ENCODE peak calls at places on chromosomes 12 and 14, in nine cellular contexts. T, A, U, D, G, E, S, Z and V are unnamed samples. For H3K4me1, the result is how much of the 10 kb centered on the place peaks cover.

GRCh38 chr12:113327000-113327399 is 7.9 kb downstream of the SLC8B1 start:
- DNase-seq in G (no peak), Z (no peak), D (no peak), U (no peak), T (no peak), S (no peak), E (peak), A (no peak), V (no peak)

GRCh38 chr12:5013206-5013830 is 30.4 kb upstream of the KCNA5 start:
- DNase-seq in G (no peak), A (no peak), D (no peak), T (no peak), Z (no peak), U (no peak), E (no peak), S (no peak), V (no peak)

GRCh38 chr12:31524791-31525495 is 66.0 kb downstream of the DENND5B start:
- DNase-seq in T (no peak), G (no peak), E (no peak), U (peak), A (no peak), D (no peak), Z (no peak), S (no peak), V (no peak)

GRCh38 chr14:74980746-74981661 is 21.7 kb upstream of the EIF2B2 start:
- DNase-seq in S (no peak), T (no peak), E (peak), U (no peak), Z (peak), A (no peak), D (peak), G (no peak), V (no peak)

GRCh38 chr12:121388421-121388981 is 11.4 kb upstream of the RNF34 start:
- DNase-seq in T (no peak), D (no peak), E (no peak), Z (no peak), S (no peak), G (no peak), U (no peak), A (no peak), V (no peak)

GRCh38 chr14:84234281-84234680 is 1295.7 kb upstream of the FLRT2 start:
- DNase-seq in A (no peak), G (no peak), D (no peak), U (no peak), S (no peak), Z (no peak), T (no peak), E (no peak), V (no peak)

GRCh38 chr12:116106870-116107269 is 170.6 kb downstream of the MED13L start:
- DNase-seq in D (no peak), T (no peak), G (no peak), U (no peak), E (no peak), A (no peak), S (no peak), Z (no peak), V (no peak)

GRCh38 chr14:65414961-65415589 is 2.5 kb downstream of the FUT8 start:
- DNase-seq in A (peak), Z (no peak), U (no peak), E (no peak), D (peak), T (no peak), G (no peak), S (no peak), V (peak)

GRCh38 chr14:20184181-20184580 is 6.5 kb upstream of the OR11G2 start:
- DNase-seq in Z (no peak), T (no peak), U (no peak), G (no peak), E (no peak), D (no peak), A (no peak), S (no peak), V (no peak)

GRCh38 chr12:6569312-6569711 is 1.2 kb upstream of the NOP2 start:
- DNase-seq in Z (no peak), S (no peak), E (no peak), T (no peak), U (no peak), A (no peak), D (no peak), G (no peak), V (no peak)

GRCh38 chr14:64680675-64681060 is 23.6 kb upstream of the PLEKHG3 start:
- DNase-seq in Z (no peak), G (no peak), U (no peak), E (no peak), D (no peak), S (no peak), A (no peak), T (no peak), V (no peak)

GRCh38 chr12:127273621-127274020 is 993.3 kb upstream of the TMEM132C start:
- DNase-seq in D (no peak), U (no peak), A (no peak), Z (no peak), T (no peak), S (no peak), G (no peak), E (no peak), V (no peak)

GRCh38 chr12:90102957-90103652 is 394.5 kb upstream of the ATP2B1 start:
- DNase-seq in U (peak), Z (no peak), G (no peak), S (peak), E (no peak), D (peak), T (no peak), A (peak), V (peak)

GRCh38 chr12:95802482-95803264 is 12.1 kb upstream of the NTN4 start:
- DNase-seq in U (peak), Z (no peak), S (no peak), A (no peak), D (no peak), T (no peak), E (no peak), G (no peak), V (no peak)

GRCh38 chr14:81384900-81385299 is 15.2 kb downstream of the STON2 start:
- DNase-seq in S (no peak), A (no peak), D (peak), T (no peak), Z (no peak), U (no peak), E (no peak), G (no peak), V (no peak)

GRCh38 chr12:109961612-109962011 is 34.6 kb downstream of the GIT2 start:
- DNase-seq in S (no peak), Z (no peak), D (no peak), A (no peak), U (no peak), E (no peak), G (no peak), T (no peak), V (no peak)

GRCh38 chr12:103495783-103496456 is at the start of gene C12orf42:
- DNase-seq in U (peak), D (peak), E (no peak), T (peak), S (no peak), Z (peak), A (peak), G (no peak), V (peak)

GRCh38 chr12:71760471-71760870 is 5.8 kb downstream of the RAB21 start:
- DNase-seq in Z (no peak), A (no peak), D (no peak), U (no peak), S (no peak), E (no peak), G (no peak), T (no peak), V (no peak)

GRCh38 chr12:109930028-109930800 is 30.1 kb downstream of the TCHP start:
- DNase-seq in T (no peak), D (no peak), Z (no peak), U (no peak), E (no peak), A (no peak), S (no peak), G (no peak), V (no peak)

DNA sequence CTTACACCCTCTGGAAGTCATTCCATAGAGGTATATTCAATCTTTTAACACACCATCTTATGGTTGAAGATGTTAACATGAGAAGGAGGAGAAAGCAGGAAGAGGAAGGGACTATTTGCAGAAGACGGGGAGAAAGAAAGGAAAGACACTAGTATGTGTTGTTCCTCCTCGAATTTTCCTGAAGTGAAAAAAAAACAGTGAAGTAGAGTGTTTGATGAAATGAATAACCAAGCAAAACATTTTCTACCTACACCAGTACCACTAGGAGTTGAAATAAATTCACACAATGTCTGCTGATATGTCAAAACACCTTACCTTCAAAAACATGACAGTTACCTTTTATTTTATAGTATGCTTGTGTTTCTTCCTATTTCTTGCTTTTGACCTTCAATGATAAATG is 1.4 kb upstream of the CNOT2 start:
- DNase-seq in Z (no peak), G (no peak), T (no peak), E (no peak), S (no peak), D (no peak), A (no peak), U (no peak), V (no peak)
- H3K4me3 ChIP-seq in Z (peak), G (peak), T (peak), E (peak), S (peak), D (peak), A (peak), U (peak), V (peak)

GRCh38 chr12:120316798-120317257 is 10.8 kb downstream of the PLA2G1B start:
- DNase-seq in T (no peak), U (no peak), D (no peak), G (no peak), Z (peak), S (no peak), E (no peak), A (no peak), V (no peak)

GRCh38 chr12:120317258-120318105 is 10.1 kb downstream of the PLA2G1B start:
- DNase-seq in S (peak), E (peak), T (peak), D (peak), G (peak), U (peak), Z (peak), A (peak), V (peak)

GRCh38 chr12:120324841-120325417 is 2.6 kb downstream of the PLA2G1B start:
- DNase-seq in S (no peak), A (no peak), G (no peak), T (peak), U (no peak), D (no peak), E (no peak), Z (no peak), V (no peak)

GRCh38 chr12:120323772-120324171 is 3.8 kb downstream of the PLA2G1B start:
- DNase-seq in Z (no peak), G (no peak), E (no peak), D (no peak), U (no peak), S (no peak), A (no peak), T (no peak), V (no peak)

GRCh38 chr12:120321382-120322202 is 6.0 kb downstream of the PLA2G1B start:
- DNase-seq in S (no peak), E (no peak), G (no peak), D (no peak), T (no peak), Z (no peak), U (no peak), A (no peak), V (no peak)
- H3K4me1 ChIP-seq in S (under half), E (under half), G (under half), D (under half), T (under half), Z (under half), U (under half), A (under half), V (under half)

GRCh38 chr14:32920696-32921276 is 17.9 kb upstream of the NPAS3 start:
- DNase-seq in D (no peak), U (no peak), E (no peak), S (no peak), A (no peak), T (no peak), G (no peak), Z (no peak), V (no peak)
- H3K4me3 ChIP-seq in D (no peak), U (no peak), E (no peak), S (no peak), A (no peak), T (no peak), G (no peak), Z (no peak), V (no peak)

DNA sequence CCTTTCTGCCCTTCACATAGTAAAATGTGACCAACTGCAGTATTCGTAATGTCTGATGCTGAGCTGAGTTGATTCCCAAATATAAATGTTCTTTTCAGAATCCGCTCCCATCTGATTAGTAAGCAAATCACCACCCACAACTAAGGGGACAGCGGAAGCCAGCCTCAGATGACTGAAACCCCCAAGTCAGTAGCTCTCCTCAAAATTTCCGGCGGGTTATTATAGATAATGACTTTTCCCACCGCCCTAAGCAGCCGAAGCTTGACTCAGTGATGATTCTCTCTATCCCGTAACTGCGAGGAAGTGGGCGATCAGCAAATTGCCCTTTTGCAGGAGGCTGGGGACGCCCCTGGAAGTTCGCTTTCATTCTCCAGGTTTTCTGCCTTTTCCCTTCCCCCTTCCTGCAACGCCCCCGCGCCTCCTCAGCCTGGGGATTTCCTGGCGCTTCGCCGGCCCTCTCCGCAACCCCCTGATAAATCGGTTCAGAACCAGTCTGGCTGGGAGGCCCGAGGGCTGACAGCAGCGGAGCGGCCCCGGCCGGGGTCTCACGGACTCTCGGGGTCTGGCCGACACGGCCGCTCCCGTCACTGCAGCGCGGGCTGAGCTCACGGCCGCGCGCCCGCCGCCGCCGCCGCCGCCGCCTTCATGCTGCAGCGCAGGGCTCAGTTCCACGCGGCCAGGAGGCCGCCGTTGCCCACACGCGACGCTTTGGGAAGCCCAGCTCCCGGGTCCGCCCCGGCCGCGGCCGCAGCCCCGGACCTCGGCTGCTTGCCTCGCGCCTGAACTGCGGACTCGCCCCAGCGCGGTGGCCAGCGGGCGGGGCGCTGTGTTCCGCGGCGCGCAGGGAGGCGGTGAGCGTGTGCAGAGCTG is at the start of gene LRFN5:
- DNase-seq in A (no peak), S (no peak), D (peak), U (no peak), E (peak), T (no peak), Z (peak), G (peak), V (no peak)
- H3K4me1 ChIP-seq in A (under half), S (under half), D (under half), U (under half), E (under half), T (under half), Z (under half), G (under half), V (under half)

GRCh38 chr12:120228041-120228290 is 27.1 kb upstream of the RPLP0 start:
- DNase-seq in A (no peak), E (no peak), U (no peak), T (no peak), Z (no peak), D (no peak), G (no peak), S (no peak), V (no peak)
- H3K4me3 ChIP-seq in A (peak), E (no peak), U (no peak), T (peak), Z (no peak), D (no peak), G (no peak), S (no peak), V (no peak)

GRCh38 chr14:68977137-68977740 is 1.9 kb downstream of the ACTN1 start:
- DNase-seq in U (no peak), T (no peak), S (no peak), Z (no peak), A (peak), D (peak), G (no peak), E (no peak), V (peak)

GRCh38 chr14:68976160-68977067 is 2.7 kb downstream of the ACTN1 start:
- DNase-seq in T (peak), D (no peak), E (peak), G (peak), U (no peak), S (no peak), Z (no peak), A (no peak), V (no peak)

GRCh38 chr14:68979021-68979721 is at the start of gene ACTN1:
- DNase-seq in T (peak), G (peak), U (peak), A (peak), Z (peak), E (peak), D (peak), S (peak), V (peak)

GRCh38 chr14:68978550-68978911 is 571 bp downstream of the ACTN1 start:
- DNase-seq in T (peak), S (no peak), G (peak), D (peak), E (peak), U (no peak), A (peak), Z (peak), V (peak)

DNA sequence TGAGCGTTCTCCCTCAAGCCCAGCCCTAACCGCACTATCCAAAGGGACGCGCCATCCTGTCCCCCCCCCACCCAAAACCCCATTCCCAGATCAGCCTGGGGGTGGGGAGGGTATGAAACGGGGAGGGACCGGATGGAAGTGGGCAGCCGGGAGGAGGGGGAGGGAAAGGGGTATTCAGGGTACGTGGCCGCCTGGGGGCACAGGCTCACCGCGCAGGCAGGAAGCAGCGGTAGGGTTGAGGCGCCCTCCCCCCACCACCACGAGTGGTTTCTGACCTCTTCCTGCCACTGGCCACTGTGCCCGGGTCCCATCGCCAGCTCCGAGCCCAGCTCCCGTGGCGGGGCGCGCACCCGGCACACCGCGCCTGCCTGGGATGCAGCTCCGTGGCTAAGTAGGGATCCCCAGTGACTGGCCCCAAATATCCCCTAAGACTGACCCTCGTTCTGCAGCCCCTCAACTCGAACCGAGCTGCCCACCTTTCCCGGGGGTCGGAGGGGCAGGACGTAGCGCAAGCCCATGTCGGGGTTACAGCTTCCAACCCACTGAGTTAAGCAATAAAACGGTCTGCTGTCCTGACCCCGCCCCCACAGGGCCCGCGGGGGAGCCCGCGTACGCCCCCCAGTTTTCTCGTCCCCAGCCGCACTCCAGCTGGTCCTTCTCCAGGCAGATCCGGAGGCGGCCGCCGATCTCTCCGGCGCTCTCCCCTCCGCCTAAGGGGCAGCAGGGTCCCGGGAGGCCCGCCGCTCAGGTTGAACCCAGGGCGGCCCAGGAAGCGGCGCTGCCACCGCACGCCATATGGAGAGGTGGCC is 1.2 kb downstream of the ACTN1 start:
- DNase-seq in A (peak), U (no peak), G (peak), S (no peak), T (peak), E (peak), Z (peak), D (peak), V (peak)
- H3K4me1 ChIP-seq in A (under half), U (under half), G (under half), S (under half), T (under half), E (under half), Z (under half), D (under half), V (under half)

GRCh38 chr14:60643443-60644402 is 5.6 kb downstream of the SIX1 start:
- DNase-seq in T (no peak), D (peak), G (no peak), E (no peak), Z (no peak), U (no peak), A (no peak), S (no peak), V (no peak)
- H3K4me3 ChIP-seq in T (no peak), D (no peak), G (no peak), E (no peak), Z (no peak), U (no peak), A (no peak), S (no peak), V (no peak)

GRCh38 chr12:47772094-47772660 is 861 bp upstream of the SLC48A1 start:
- DNase-seq in G (no peak), Z (no peak), S (no peak), U (no peak), T (no peak), E (no peak), D (peak), A (no peak), V (no peak)
- H3K4me1 ChIP-seq in G (under half), Z (under half), S (under half), U (under half), T (under half), E (under half), D (under half), A (under half), V (under half)

GRCh38 chr14:105220699-105221597 is 27.4 kb upstream of the BTBD6 start:
- DNase-seq in E (peak), G (no peak), T (peak), D (no peak), Z (no peak), U (no peak), S (no peak), A (no peak), V (no peak)

GRCh38 chr14:105223770-105224544 is 24.4 kb upstream of the BTBD6 start:
- DNase-seq in T (no peak), G (no peak), S (no peak), U (no peak), E (no peak), D (no peak), Z (no peak), A (no peak), V (no peak)

GRCh38 chr14:105223260-105223659 is 25.1 kb upstream of the BTBD6 start:
- DNase-seq in G (no peak), U (no peak), Z (no peak), T (no peak), S (no peak), A (no peak), E (no peak), D (no peak), V (no peak)

GRCh38 chr14:105219753-105220152 is 28.6 kb upstream of the BTBD6 start:
- DNase-seq in U (no peak), T (no peak), G (no peak), D (no peak), A (no peak), E (no peak), S (no peak), Z (no peak), V (no peak)

DNA sequence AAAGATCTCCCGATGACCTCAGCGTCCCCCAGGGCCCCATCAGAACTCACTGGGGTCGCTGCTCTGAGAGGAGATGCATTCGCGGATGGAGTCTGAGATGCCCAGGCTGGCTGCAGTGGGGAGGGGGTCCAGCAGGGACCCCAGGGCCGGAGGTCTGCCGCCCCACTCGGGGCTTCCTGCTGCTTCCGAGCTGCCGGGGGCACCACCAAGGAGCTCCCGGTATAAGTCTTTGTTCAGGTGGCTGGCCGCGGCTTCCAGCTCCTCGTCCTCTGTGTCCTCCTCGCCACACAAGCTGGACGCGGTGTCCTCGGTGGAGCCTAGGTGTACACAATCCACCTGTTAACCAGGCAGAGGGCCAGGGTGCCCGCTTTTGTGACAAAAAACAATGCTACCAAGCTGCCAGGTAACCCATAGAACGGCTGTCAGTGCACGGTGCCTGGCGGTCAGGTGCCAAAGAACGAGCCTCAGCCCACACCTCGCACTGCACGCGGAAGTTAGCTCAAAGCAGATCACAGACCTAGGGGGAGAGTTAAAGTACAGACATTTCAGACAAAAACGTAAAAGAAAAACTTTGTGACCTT is 26.6 kb upstream of the BTBD6 start:
- DNase-seq in A (no peak), G (no peak), D (no peak), Z (no peak), S (no peak), E (no peak), T (peak), U (no peak), V (no peak)
- H3K4me3 ChIP-seq in A (no peak), G (no peak), D (no peak), Z (no peak), S (no peak), E (no peak), T (no peak), U (no peak), V (no peak)